ENCODE peak calls at places on chromosomes 5 and 9, in eight cellular contexts. C is astrocyte of the spinal cord; S is activated CD8-positive, alpha-beta T cell treated with anti-CD3 and anti-CD28 coated beads for 36 hours; F is nephron progenitor cell; E is AG04450; A is PC-3; I is RWPE1; N is fibroblast of pulmonary artery. R is an unnamed sample.

GRCh38 chr9:137236238-137236935 is 4.7 kb upstream of the TUBB4B start:
- DNase-seq in C (peak), S (peak), F (peak), E (peak), A (peak), I (peak), N (peak), R (peak)

GRCh38 chr5:113293613-113294340 is 141.0 kb downstream of the TSSK1B start:
- DNase-seq in C (peak), S (peak), F (peak), E (no peak), A (peak), I (peak), N (peak), R (peak)

GRCh38 chr5:125316913-125317545 is 570.6 kb upstream of the ZNF608 start:
- DNase-seq in C (no peak), S (no peak), F (no peak), E (no peak), A (no peak), I (no peak), N (no peak), R (no peak)

GRCh38 chr5:4255441-4255840 is 659.8 kb downstream of the IRX1 start:
- DNase-seq in C (no peak), S (no peak), F (no peak), E (no peak), A (no peak), I (no peak), N (no peak), R (no peak)

GRCh38 chr5:116076496-116076895 is 8.3 kb upstream of the COMMD10 start:
- DNase-seq in C (no peak), S (peak), F (no peak), E (no peak), A (no peak), I (no peak), N (no peak), R (peak)

GRCh38 chr5:179257190-179257741 is 88.0 kb downstream of the ADAMTS2 start:
- DNase-seq in C (no peak), S (no peak), F (no peak), E (no peak), A (no peak), I (no peak), N (no peak), R (no peak)

GRCh38 chr9:111037744-111038335 is 430 bp downstream of the LPAR1 start:
- DNase-seq in C (peak), S (no peak), F (peak), E (no peak), A (peak), I (peak), N (peak), R (peak)

GRCh38 chr9:12718482-12719026 is 25.4 kb downstream of the TYRP1 start:
- DNase-seq in C (peak), S (no peak), F (peak), E (no peak), A (peak), I (no peak), N (peak), R (no peak)

GRCh38 chr5:158634713-158635112 is 465.0 kb downstream of the EBF1 start:
- DNase-seq in C (no peak), S (no peak), F (no peak), E (no peak), A (no peak), I (no peak), N (peak), R (no peak)

GRCh38 chr5:136710834-136711233 is 345.5 kb upstream of the TRPC7 start:
- DNase-seq in C (no peak), S (no peak), F (no peak), E (no peak), A (no peak), I (no peak), N (no peak), R (no peak)

GRCh38 chr9:85541876-85542275 is 199.9 kb downstream of the AGTPBP1 start:
- DNase-seq in C (peak), S (no peak), F (no peak), E (no peak), A (no peak), I (no peak), N (no peak), R (no peak)

GRCh38 chr9:105290401-105290800 is 46.0 kb downstream of the SLC44A1 start:
- DNase-seq in C (no peak), S (no peak), F (no peak), E (no peak), A (peak), I (peak), N (peak), R (no peak)

GRCh38 chr5:60355181-60355580 is 344.8 kb downstream of the DEPDC1B start:
- DNase-seq in C (no peak), S (no peak), F (no peak), E (no peak), A (no peak), I (no peak), N (no peak), R (no peak)

GRCh38 chr9:83981126-83981871 is 694 bp downstream of the RMI1 start:
- DNase-seq in C (peak), S (no peak), F (peak), E (no peak), A (peak), I (peak), N (peak), R (peak)

GRCh38 chr5:14581891-14582796 is 552 bp downstream of the OTULINL start:
- DNase-seq in C (no peak), S (peak), F (peak), E (no peak), A (peak), I (peak), N (peak), R (peak)

GRCh38 chr5:67996596-67996995 is 219.0 kb upstream of the PIK3R1 start:
- DNase-seq in C (peak), S (no peak), F (no peak), E (no peak), A (no peak), I (no peak), N (no peak), R (no peak)

GRCh38 chr5:16673241-16673998 is 56.6 kb upstream of the RETREG1 start:
- DNase-seq in C (peak), S (peak), F (no peak), E (no peak), A (no peak), I (no peak), N (peak), R (no peak)

GRCh38 chr9:124598048-124598447 is 90.8 kb upstream of the NR5A1 start:
- DNase-seq in C (no peak), S (no peak), F (no peak), E (no peak), A (no peak), I (no peak), N (no peak), R (no peak)

GRCh38 chr5:107993341-107993740 is 322.6 kb upstream of the EFNA5 start:
- DNase-seq in C (no peak), S (no peak), F (no peak), E (no peak), A (no peak), I (no peak), N (no peak), R (no peak)
- TF ChIP-seq CTCF in C (no peak), S (no peak), F (no peak), E (no peak), A (no peak), I (no peak), N (no peak), R (no peak)

DNA sequence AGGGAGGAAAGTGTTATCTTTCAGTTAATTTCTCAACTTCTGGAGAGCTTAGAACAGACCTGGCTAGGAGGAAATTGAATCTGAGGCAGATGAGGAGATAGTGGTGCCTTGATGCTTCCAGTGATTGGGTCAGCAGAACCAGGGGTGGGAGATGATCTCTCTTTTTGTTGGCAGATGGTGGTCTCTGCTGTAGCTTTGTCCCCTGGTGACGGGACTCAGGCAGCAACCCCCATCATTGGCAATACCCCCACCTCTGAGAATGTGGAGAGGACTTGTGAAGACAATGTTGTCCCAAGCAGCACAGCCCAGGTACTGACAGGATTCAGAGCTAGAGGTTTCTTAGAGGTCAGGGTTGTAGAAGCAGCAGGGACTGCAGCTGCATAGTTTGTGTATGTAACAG is 3.7 kb upstream of the PDCD6 start:
- DNase-seq in C (no peak), S (no peak), F (no peak), E (no peak), A (no peak), I (no peak), N (no peak), R (no peak)
- TF ChIP-seq CTCF in C (no peak), S (no peak), F (no peak), E (no peak), A (no peak), I (no peak), N (no peak), R (no peak)

DNA sequence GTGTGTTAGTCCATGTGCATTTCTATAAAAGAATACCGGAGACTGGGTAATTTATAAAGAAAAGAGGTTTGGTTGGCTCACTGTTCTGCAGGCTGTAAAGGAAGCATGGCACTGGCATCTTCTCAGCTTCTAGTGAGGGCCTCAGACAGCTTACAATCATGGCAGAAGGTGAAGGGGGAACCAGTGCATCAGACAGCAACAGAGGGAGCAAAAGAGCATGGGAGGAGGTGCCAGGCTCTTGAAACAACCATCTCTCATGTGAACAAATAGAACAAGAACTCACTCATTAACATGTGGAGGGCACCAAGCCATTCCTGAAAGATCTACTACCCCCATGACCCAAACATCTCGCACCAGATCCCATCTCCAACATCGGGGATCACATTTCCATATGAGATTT is 89.2 kb upstream of the IL33 start:
- DNase-seq in C (no peak), S (no peak), F (no peak), E (no peak), A (no peak), I (no peak), N (no peak), R (no peak)
- TF ChIP-seq CTCF in C (no peak), S (no peak), F (no peak), E (no peak), A (no peak), I (no peak), N (no peak), R (no peak)

GRCh38 chr5:108749130-108749861 is 1.6 kb downstream of the FER start:
- DNase-seq in C (peak), S (peak), F (peak), E (peak), A (no peak), I (peak), N (no peak), R (peak)
- TF ChIP-seq CTCF in C (no peak), S (peak), F (no peak), E (no peak), A (peak), I (no peak), N (no peak), R (no peak)

R was measured in GM20000.